ENCODE peak calls at places on chromosome 10, in five cellular contexts. One of them, this sample, is unnamed.

GRCh38 chr10:121804460-121804859 is 123.4 kb downstream of the ATE1 start:
- DNase-seq in neuronal stem cell: no peak
- DNase-seq in mesenchymal stem cell: peak
- DNase-seq in H1: no peak
- DNase-seq in IMR-90: peak
- DNase-seq in this sample: no peak

GRCh38 chr10:130022501-130023299 is 58.6 kb upstream of the EBF3 start:
- DNase-seq in mesenchymal stem cell: peak
- DNase-seq in IMR-90: peak
- DNase-seq in neuronal stem cell: no peak
- DNase-seq in H1: no peak
- DNase-seq in this sample: peak

GRCh38 chr10:114801411-114801813 is 20.2 kb upstream of the FHIP2A start:
- DNase-seq in IMR-90: no peak
- DNase-seq in mesenchymal stem cell: no peak
- DNase-seq in H1: no peak
- DNase-seq in neuronal stem cell: no peak
- DNase-seq in this sample: no peak

GRCh38 chr10:12418725-12419278 is 69.5 kb downstream of the CAMK1D start:
- DNase-seq in H1: no peak
- DNase-seq in IMR-90: no peak
- DNase-seq in mesenchymal stem cell: no peak
- DNase-seq in neuronal stem cell: no peak
- DNase-seq in this sample: no peak

GRCh38 chr10:103659674-103660363 is 166.3 kb downstream of the NEURL1 start:
- DNase-seq in H1: no peak
- DNase-seq in mesenchymal stem cell: peak
- DNase-seq in IMR-90: peak
- DNase-seq in neuronal stem cell: no peak
- DNase-seq in this sample: no peak

GRCh38 chr10:63576501-63576900 is 55.3 kb downstream of the REEP3 start:
- DNase-seq in mesenchymal stem cell: peak
- DNase-seq in H1: no peak
- DNase-seq in IMR-90: no peak
- DNase-seq in neuronal stem cell: no peak
- DNase-seq in this sample: no peak

GRCh38 chr10:92208736-92209135 is 82.1 kb downstream of the CPEB3 start:
- DNase-seq in H1: no peak
- DNase-seq in neuronal stem cell: no peak
- DNase-seq in IMR-90: peak
- DNase-seq in mesenchymal stem cell: peak
- DNase-seq in this sample: no peak

GRCh38 chr10:75001715-75002350 is 109.6 kb upstream of the SAMD8 start:
- DNase-seq in H1: no peak
- DNase-seq in IMR-90: no peak
- DNase-seq in neuronal stem cell: no peak
- DNase-seq in mesenchymal stem cell: no peak
- DNase-seq in this sample: no peak

GRCh38 chr10:34861293-34862004 is 46.4 kb upstream of the PARD3 start:
- DNase-seq in H1: no peak
- DNase-seq in IMR-90: peak
- DNase-seq in neuronal stem cell: no peak
- DNase-seq in mesenchymal stem cell: peak
- DNase-seq in this sample: no peak

GRCh38 chr10:104515670-104516199 is 125.4 kb upstream of the SORCS3 start:
- DNase-seq in neuronal stem cell: no peak
- DNase-seq in mesenchymal stem cell: no peak
- DNase-seq in H1: no peak
- DNase-seq in IMR-90: no peak
- DNase-seq in this sample: peak

GRCh38 chr10:32938554-32939061 is 19.4 kb downstream of the ITGB1 start:
- DNase-seq in neuronal stem cell: no peak
- DNase-seq in H1: no peak
- DNase-seq in IMR-90: no peak
- DNase-seq in mesenchymal stem cell: peak
- DNase-seq in this sample: peak

GRCh38 chr10:28072573-28072972 is 73.7 kb upstream of the ODAD2 start:
- DNase-seq in H1: no peak
- DNase-seq in IMR-90: peak
- DNase-seq in mesenchymal stem cell: no peak
- DNase-seq in neuronal stem cell: no peak
- DNase-seq in this sample: no peak

GRCh38 chr10:107899075-107899474 is 734.6 kb upstream of the SORCS1 start:
- DNase-seq in neuronal stem cell: no peak
- DNase-seq in H1: no peak
- DNase-seq in IMR-90: no peak
- DNase-seq in mesenchymal stem cell: no peak
- DNase-seq in this sample: peak

GRCh38 chr10:89553064-89553734 is 17.8 kb upstream of the SLC16A12 start:
- DNase-seq in H1: no peak
- DNase-seq in IMR-90: peak
- DNase-seq in mesenchymal stem cell: peak
- DNase-seq in neuronal stem cell: no peak
- DNase-seq in this sample: no peak

GRCh38 chr10:71850745-71851629 is at the start of gene PSAP:
- DNase-seq in H1: peak
- DNase-seq in neuronal stem cell: peak
- DNase-seq in IMR-90: peak
- DNase-seq in mesenchymal stem cell: peak
- DNase-seq in this sample: peak

GRCh38 chr10:109902992-109903947 is 20.0 kb downstream of the XPNPEP1 start:
- DNase-seq in mesenchymal stem cell: peak
- DNase-seq in H1: no peak
- DNase-seq in IMR-90: peak
- DNase-seq in neuronal stem cell: no peak
- DNase-seq in this sample: peak
- H4K91ac ChIP-seq in mesenchymal stem cell: no peak
- H4K91ac ChIP-seq in H1: no peak
- H4K91ac ChIP-seq in IMR-90: no peak
- H4K91ac ChIP-seq in neuronal stem cell: no peak
- H4K91ac ChIP-seq in this sample: no peak

DNA sequence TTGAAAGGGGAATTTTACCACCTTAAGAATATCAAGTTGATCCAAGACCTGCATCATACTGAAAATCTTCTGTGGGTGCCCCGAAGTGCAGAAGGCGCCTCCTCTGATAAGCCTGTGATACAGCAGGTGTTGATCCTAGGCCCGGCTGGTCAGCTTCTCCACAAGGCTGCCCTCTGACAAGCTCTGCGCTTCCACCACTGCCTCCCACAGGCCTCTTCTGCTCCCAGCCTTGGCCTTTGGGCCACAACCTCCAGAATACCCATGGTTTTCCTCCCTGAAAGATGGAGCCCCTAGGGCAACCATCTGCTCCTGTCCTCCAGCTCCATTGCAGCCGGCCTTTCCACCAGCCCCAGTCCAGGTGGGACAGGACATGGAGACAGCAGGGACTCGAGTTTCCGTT is 5.6 kb upstream of the OGDHL start:
- DNase-seq in neuronal stem cell: no peak
- DNase-seq in H1: no peak
- DNase-seq in IMR-90: no peak
- DNase-seq in mesenchymal stem cell: no peak
- DNase-seq in this sample: peak
- H3K14ac ChIP-seq in neuronal stem cell: no peak
- H3K14ac ChIP-seq in H1: no peak
- H3K14ac ChIP-seq in IMR-90: no peak
- H3K14ac ChIP-seq in mesenchymal stem cell: no peak
- H3K14ac ChIP-seq in this sample: no peak

DNA sequence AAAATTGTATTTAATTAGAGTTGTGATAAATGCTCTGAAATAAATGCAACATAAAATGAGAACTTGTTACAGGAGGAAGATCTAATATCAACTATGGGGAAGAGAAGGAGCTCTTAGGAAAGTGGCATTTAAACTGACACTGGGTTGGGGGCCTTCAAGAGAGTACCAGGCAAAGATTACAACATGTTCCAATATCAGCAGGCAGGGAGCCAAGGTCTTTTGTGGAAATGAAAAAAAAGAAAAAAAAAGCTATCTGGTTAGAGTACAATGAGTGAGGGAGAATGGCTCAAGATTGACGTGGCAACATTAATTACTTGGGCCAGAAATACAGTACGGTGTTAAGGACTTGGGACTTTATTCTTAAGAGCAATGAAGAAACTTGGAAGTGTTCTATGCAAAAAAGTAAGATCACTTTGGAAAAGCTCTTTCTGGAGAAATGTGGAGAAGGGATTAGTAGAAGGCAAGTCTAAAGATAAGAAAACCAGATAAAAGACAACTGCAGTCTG is 132.3 kb upstream of the CDK1 start:
- DNase-seq in neuronal stem cell: no peak
- DNase-seq in mesenchymal stem cell: no peak
- DNase-seq in H1: no peak
- DNase-seq in IMR-90: no peak
- DNase-seq in this sample: no peak
- H2BK15ac ChIP-seq in neuronal stem cell: no peak
- H2BK15ac ChIP-seq in mesenchymal stem cell: no peak
- H2BK15ac ChIP-seq in H1: no peak
- H2BK15ac ChIP-seq in IMR-90: no peak
- H2BK15ac ChIP-seq in this sample: no peak

DNA sequence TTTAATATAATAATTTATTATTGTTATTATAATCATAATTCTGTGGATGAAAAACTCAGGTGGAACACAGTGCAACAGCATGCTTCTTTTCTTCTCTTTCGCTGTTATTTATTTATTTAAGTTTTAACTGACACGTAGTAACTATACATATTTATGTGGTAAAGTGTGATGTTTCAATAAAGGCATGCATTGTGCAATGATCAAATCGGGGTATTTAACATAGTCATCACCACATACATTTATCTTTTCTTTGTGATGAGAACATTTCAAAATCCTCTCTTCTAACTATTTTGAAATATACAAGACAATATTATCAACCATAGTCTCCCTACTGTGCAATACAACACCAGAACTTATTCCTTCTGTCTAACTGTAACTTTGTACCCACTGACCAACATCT is 152.5 kb upstream of the LYZL1 start:
- DNase-seq in H1: no peak
- DNase-seq in neuronal stem cell: no peak
- DNase-seq in mesenchymal stem cell: no peak
- DNase-seq in IMR-90: peak
- DNase-seq in this sample: no peak
- H4K91ac ChIP-seq in H1: no peak
- H4K91ac ChIP-seq in neuronal stem cell: no peak
- H4K91ac ChIP-seq in mesenchymal stem cell: no peak
- H4K91ac ChIP-seq in IMR-90: peak
- H4K91ac ChIP-seq in this sample: no peak

GRCh38 chr10:79149345-79149661 is 80.5 kb downstream of the ZMIZ1 start:
- DNase-seq in neuronal stem cell: no peak
- DNase-seq in IMR-90: no peak
- DNase-seq in H1: no peak
- DNase-seq in mesenchymal stem cell: no peak
- DNase-seq in this sample: no peak

GRCh38 chr10:79150444-79150754 is 81.6 kb downstream of the ZMIZ1 start:
- DNase-seq in neuronal stem cell: no peak
- DNase-seq in mesenchymal stem cell: no peak
- DNase-seq in H1: no peak
- DNase-seq in IMR-90: no peak
- DNase-seq in this sample: no peak

GRCh38 chr10:79147796-79148451 is 79.2 kb downstream of the ZMIZ1 start:
- DNase-seq in IMR-90: no peak
- DNase-seq in H1: no peak
- DNase-seq in neuronal stem cell: no peak
- DNase-seq in mesenchymal stem cell: no peak
- DNase-seq in this sample: no peak

GRCh38 chr10:79148452-79149344 is 79.9 kb downstream of the ZMIZ1 start:
- DNase-seq in IMR-90: peak
- DNase-seq in neuronal stem cell: no peak
- DNase-seq in H1: no peak
- DNase-seq in mesenchymal stem cell: peak
- DNase-seq in this sample: no peak

DNA sequence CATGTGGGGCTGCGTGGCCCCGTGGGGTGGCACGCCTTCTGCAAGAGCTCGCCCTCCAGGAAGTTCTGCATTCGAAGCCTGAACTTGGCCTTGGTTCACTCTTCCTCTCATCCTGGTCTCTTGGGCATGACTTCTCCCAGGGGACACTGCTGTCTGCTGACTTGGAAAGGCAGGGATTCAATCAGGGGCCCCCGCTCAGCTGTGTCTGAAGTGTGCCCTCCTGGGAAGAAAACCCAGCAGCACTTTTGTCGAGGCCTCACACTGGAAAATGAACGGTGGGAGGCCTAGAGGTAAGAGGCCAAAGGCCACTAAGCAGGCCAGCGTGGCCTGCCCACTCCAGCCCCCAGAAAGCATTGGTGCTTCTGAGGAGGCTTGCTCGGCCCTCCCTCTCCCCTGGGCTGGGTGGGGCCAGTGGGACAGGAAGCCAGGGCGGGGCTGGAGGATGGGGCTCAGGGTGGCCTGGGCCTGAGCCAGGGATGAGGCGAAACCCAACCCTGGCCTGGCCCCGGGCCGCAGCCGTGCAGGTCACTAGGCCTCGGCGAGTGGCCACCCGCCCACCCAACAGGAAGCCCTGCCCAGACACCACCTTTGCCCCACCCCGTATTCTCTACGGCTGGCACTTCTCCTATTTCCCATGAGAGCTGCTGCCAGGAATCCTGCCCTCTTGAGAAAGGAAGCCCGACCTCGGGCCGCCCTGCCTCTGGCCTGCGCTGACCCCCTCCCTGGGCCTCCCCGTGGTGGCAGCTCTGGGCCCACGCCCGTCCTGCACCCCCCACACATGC is 81.1 kb downstream of the ZMIZ1 start:
- DNase-seq in neuronal stem cell: no peak
- DNase-seq in mesenchymal stem cell: peak
- DNase-seq in H1: no peak
- DNase-seq in IMR-90: peak
- DNase-seq in this sample: peak
- H3K14ac ChIP-seq in neuronal stem cell: no peak
- H3K14ac ChIP-seq in mesenchymal stem cell: no peak
- H3K14ac ChIP-seq in H1: no peak
- H3K14ac ChIP-seq in IMR-90: peak
- H3K14ac ChIP-seq in this sample: no peak

GRCh38 chr10:109996225-109996624 is 11.6 kb upstream of the ADD3 start:
- DNase-seq in IMR-90: no peak
- DNase-seq in neuronal stem cell: no peak
- DNase-seq in mesenchymal stem cell: no peak
- DNase-seq in H1: no peak
- DNase-seq in this sample: no peak
- H2BK15ac ChIP-seq in IMR-90: no peak
- H2BK15ac ChIP-seq in neuronal stem cell: no peak
- H2BK15ac ChIP-seq in mesenchymal stem cell: no peak
- H2BK15ac ChIP-seq in H1: no peak
- H2BK15ac ChIP-seq in this sample: no peak

DNA sequence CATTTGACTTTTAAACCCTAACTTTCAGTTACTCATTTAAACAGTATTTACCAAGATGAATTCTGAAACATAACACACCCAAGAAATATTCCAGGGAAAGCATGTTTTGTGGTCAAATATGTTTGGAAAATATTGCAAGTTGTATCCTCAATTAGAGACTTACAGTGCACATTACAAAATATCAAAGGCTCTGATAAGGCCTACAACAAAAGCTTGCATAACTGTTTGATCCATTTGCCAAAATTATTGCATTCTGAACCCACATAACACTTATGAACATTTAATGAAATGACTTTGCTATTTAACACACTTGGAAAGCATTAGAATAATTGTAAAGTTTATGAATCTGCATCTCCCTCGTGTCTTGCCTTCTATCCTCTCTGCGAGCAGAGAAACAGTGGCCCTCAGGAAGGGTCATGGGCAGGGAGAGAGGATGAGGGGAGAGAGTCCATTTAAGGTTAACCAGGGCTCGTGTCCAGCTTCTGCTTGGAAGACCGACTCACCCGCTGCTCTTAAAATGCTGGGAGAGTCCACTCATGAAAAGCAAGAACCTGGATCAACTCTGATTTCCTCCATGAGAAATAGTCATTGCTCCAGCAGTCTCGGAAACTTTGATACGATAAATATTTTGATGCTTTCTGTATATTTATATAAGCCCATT is 408.2 kb upstream of the ZMIZ1 start:
- DNase-seq in neuronal stem cell: no peak
- DNase-seq in H1: no peak
- DNase-seq in mesenchymal stem cell: no peak
- DNase-seq in IMR-90: no peak
- DNase-seq in this sample: no peak
- H4K91ac ChIP-seq in neuronal stem cell: no peak
- H4K91ac ChIP-seq in H1: no peak
- H4K91ac ChIP-seq in mesenchymal stem cell: no peak
- H4K91ac ChIP-seq in IMR-90: no peak
- H4K91ac ChIP-seq in this sample: no peak